ENCODE peak calls at places on chromosomes 11 and 22, in six cellular contexts. F, N, Z, S, O and E are unnamed samples.

GRCh38 chr11:15157181-15157580 is 42.5 kb downstream of the INSC start:
- DNase-seq in O (no peak), Z (peak), F (peak), N (no peak), S (no peak), E (peak)

GRCh38 chr22:22771696-22772377 is 115.8 kb upstream of the IGLL5 start:
- DNase-seq in S (no peak), Z (no peak), O (no peak), N (no peak), F (no peak), E (no peak)

GRCh38 chr22:36385491-36386350 is 2.0 kb downstream of the MYH9 start:
- DNase-seq in S (peak), N (no peak), Z (no peak), F (no peak), O (no peak), E (no peak)

GRCh38 chr11:120061036-120061760 is 76.7 kb downstream of the TRIM29 start:
- DNase-seq in Z (no peak), O (no peak), S (no peak), F (no peak), N (no peak), E (no peak)

GRCh38 chr11:67983916-67984315 is 20.0 kb downstream of the UNC93B1 start:
- DNase-seq in S (no peak), N (no peak), Z (no peak), O (no peak), F (no peak), E (no peak)

GRCh38 chr11:44310456-44311272 is 725 bp upstream of the ALX4 start:
- DNase-seq in F (no peak), S (no peak), Z (no peak), N (no peak), O (no peak), E (no peak)

GRCh38 chr11:118194835-118195627 is 18.6 kb upstream of the SCN2B start:
- DNase-seq in F (peak), Z (peak), O (no peak), S (peak), N (no peak), E (peak)

GRCh38 chr11:91560434-91560833 is 664.2 kb upstream of the FAT3 start:
- DNase-seq in N (no peak), O (no peak), S (no peak), Z (no peak), F (no peak), E (no peak)

GRCh38 chr11:70464509-70465361 is 66.4 kb downstream of the CTTN start:
- DNase-seq in S (no peak), F (no peak), Z (no peak), O (no peak), N (no peak), E (no peak)

GRCh38 chr11:21195995-21196394 is 526.6 kb downstream of the NELL1 start:
- DNase-seq in S (no peak), F (no peak), Z (no peak), O (no peak), N (no peak), E (no peak)

GRCh38 chr22:45992737-45993136 is 15.8 kb upstream of the WNT7B start:
- DNase-seq in O (no peak), Z (no peak), N (no peak), F (no peak), S (no peak), E (no peak)

GRCh38 chr11:35305670-35306382 is 113.5 kb downstream of the SLC1A2 start:
- DNase-seq in N (peak), O (peak), Z (peak), S (no peak), F (no peak), E (no peak)

GRCh38 chr11:35218956-35219355 is 80.0 kb downstream of the CD44 start:
- DNase-seq in S (no peak), Z (no peak), O (no peak), N (no peak), F (no peak), E (peak)

GRCh38 chr11:105368711-105369110 is 229.1 kb upstream of the CARD18 start:
- DNase-seq in F (peak), N (no peak), S (no peak), Z (peak), O (no peak), E (no peak)

GRCh38 chr11:69529001-69529400 is 47.5 kb downstream of the LINC01488 start:
- DNase-seq in N (no peak), O (no peak), F (no peak), S (no peak), Z (no peak), E (no peak)

GRCh38 chr11:1924646-1925372 is 5.3 kb downstream of the TNNT3 start:
- DNase-seq in F (no peak), Z (no peak), N (peak), O (no peak), S (no peak), E (no peak)

GRCh38 chr11:2096001-2096918 is 42.9 kb downstream of the IGF2 start:
- DNase-seq in O (no peak), N (no peak), F (no peak), Z (peak), S (no peak), E (no peak)

GRCh38 chr11:38014405-38014804 is 1416.4 kb upstream of the RAG2 start:
- DNase-seq in O (no peak), Z (peak), N (no peak), S (no peak), F (no peak), E (no peak)

GRCh38 chr11:17558025-17558780 is 11.1 kb downstream of the OTOG start:
- DNase-seq in S (no peak), F (no peak), Z (no peak), N (no peak), O (no peak), E (no peak)

GRCh38 chr11:58061813-58062212 is 31.1 kb downstream of the OR6Q1 start:
- DNase-seq in F (no peak), Z (peak), S (no peak), O (no peak), N (no peak), E (no peak)

GRCh38 chr11:12803086-12803826 is 129.0 kb downstream of the TEAD1 start:
- DNase-seq in N (no peak), S (no peak), Z (peak), O (no peak), F (no peak), E (no peak)

GRCh38 chr22:19748991-19749665 is 11.4 kb upstream of the TBX1 start:
- DNase-seq in Z (no peak), N (no peak), S (no peak), O (no peak), F (no peak), E (no peak)

DNA sequence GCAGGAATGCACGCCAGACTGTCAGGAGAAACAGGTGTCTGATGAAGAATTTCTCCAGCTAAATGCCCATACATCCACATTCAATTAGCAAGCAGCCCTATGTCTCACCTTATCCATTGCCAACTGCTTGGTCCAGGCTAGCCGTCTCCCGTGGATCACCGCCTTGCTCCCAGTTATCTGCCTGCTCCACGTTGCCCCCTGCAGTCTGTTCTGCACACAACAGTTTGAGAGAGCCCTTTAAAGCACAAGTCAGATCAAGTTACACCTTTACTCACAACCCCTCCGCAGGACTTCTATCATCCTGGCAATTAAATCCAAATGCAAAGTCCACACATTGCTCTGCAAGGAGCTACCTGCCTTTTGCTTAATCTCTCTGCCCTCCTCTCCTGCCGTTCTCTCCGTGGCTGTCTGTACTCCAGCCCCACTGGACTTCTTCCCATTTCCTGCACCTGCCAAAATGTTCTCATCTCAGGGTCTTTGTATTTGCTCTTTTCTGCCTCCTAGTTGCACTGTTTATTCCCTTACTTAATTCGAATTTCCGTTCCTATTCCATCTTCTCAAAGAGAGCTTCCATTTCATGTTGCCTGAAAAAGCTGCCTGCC is 185.3 kb upstream of the LARGE1 start:
- DNase-seq in Z (no peak), S (peak), O (peak), F (no peak), N (peak), E (no peak)
- TF ChIP-seq CTCF in Z (no peak), S (peak), O (peak), F (peak), N (no peak), E (no peak)

GRCh38 chr22:31139866-31140716 is at the start of gene PLA2G3:
- DNase-seq in F (peak), Z (peak), S (peak), N (no peak), O (peak), E (no peak)
- TF ChIP-seq CTCF in F (no peak), Z (no peak), S (no peak), N (no peak), O (no peak), E (no peak)

GRCh38 chr11:41499429-41499828 is 40.0 kb upstream of the LRRC4C start:
- DNase-seq in Z (no peak), N (no peak), S (no peak), F (no peak), O (no peak), E (no peak)

GRCh38 chr11:41494716-41495115 is 35.3 kb upstream of the LRRC4C start:
- DNase-seq in F (no peak), N (no peak), O (no peak), Z (no peak), S (no peak), E (no peak)

GRCh38 chr11:41497974-41498373 is 38.5 kb upstream of the LRRC4C start:
- DNase-seq in S (no peak), N (no peak), Z (peak), F (no peak), O (no peak), E (no peak)

DNA sequence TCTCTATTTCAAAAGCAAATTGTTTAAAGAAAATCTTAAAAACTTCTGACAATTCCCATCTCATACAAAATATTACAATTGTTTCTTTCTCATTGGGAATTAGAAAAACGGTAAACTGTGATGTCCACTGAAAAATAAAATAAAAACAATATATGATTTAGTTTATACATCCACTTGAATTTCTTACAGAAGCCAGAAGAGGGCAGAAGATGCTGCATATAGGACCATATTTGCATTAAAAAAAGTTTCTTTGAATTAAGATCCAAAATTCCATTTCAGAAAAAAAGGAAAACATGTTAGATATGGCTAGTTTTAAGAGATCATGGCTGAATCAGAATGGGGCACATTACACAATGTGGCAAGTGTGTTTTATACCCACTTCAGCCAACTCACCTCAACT is 39.3 kb upstream of the LRRC4C start:
- DNase-seq in Z (peak), O (no peak), N (no peak), S (no peak), F (no peak), E (no peak)
- TF ChIP-seq CTCF in Z (peak), O (peak), N (no peak), S (no peak), F (no peak), E (no peak)

GRCh38 chr22:28772633-28773460 is at the start of gene CCDC117:
- DNase-seq in S (peak), O (peak), N (peak), F (peak), Z (peak), E (peak)
- TF ChIP-seq CTCF in S (no peak), O (peak), N (no peak), F (no peak), Z (no peak), E (no peak)

DNA sequence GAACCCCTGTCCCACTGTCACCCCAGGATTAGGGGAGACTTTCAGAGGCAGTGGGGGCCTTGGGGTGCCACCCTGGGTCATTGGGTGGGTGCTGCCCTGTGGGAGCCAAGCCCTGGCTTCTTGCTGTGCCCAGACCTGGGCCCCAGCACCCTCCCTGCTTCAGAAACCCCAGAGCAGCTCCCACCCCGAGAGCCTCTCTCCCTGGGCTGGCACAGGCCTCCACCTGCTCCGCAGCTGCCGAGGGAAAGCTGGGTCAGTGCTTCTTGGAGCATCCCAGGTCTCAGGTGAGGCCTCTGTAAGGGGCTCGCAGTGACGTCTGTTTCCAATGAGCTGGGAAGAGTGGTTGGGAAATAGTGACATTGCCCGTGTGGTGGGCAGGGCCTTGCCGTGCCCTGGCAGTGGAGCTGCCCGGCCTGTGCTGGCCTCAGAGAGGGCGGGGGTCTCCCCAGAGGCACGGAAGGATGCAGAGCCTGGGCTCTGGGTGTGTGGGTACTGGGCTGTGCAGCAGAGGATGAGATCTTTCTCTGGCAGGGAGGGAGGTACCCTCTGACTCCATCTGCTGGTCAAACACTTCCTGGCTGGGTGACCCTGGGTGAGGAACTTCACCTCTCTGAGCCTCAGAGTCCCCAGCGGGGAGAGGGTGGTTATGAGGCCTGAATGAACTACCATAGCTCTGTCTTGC is 23.0 kb downstream of the C22orf23 start:
- DNase-seq in O (no peak), F (no peak), S (no peak), Z (peak), N (peak), E (no peak)
- TF ChIP-seq CTCF in O (peak), F (peak), S (peak), Z (peak), N (peak), E (peak)

DNA sequence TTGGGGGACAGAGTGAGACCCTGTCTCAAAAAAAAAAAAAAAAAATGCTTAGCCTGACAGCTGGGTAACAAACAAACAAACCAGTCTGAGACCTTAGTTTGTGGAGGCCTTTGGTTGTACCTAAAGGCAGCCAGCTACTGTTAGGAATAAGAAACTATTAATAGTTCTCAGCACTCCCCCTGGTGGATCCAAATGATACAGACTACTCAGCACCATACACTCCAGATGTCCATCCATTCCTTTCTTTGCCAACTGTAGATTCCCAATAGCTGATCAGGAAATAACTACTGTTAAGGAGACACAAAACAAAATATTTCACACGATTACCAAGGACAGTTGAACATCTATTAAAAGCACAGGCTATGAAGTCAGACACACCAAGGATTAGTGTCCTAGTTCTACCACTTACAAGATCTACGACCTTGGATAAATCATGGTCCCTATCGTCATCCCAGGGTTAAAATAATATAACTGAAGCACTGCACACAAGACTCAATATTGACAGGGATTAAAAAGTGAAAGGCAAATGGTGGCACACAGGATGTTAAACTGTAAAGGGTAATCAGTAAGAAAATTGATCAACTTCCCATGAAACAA is 17.2 kb downstream of the CLDN25 start:
- DNase-seq in N (peak), Z (peak), O (peak), F (peak), S (no peak), E (no peak)
- TF ChIP-seq CTCF in N (peak), Z (peak), O (peak), F (peak), S (peak), E (peak)